ENCODE peak calls at places on chromosomes 2 and 18, in seven cellular contexts. One of them, this sample, is unnamed.

GRCh38 chr18:63071566-63072175 is 247.9 kb downstream of the BCL2 start:
- DNase-seq in bronchial epithelial cell: peak; percentile 22
- DNase-seq in colonic mucosa: no peak
- DNase-seq in left ventricle myocardium inferior: no peak
- DNase-seq in Peyer's patch: no peak
- DNase-seq in psoas muscle: no peak
- DNase-seq in neural progenitor cell: no peak
- DNase-seq in this sample: no peak

GRCh38 chr2:179454443-179455218 is 190.0 kb upstream of the SESTD1 start:
- DNase-seq in bronchial epithelial cell: peak; percentile 96
- DNase-seq in Peyer's patch: no peak
- DNase-seq in neural progenitor cell: no peak
- DNase-seq in colonic mucosa: no peak
- DNase-seq in left ventricle myocardium inferior: no peak
- DNase-seq in psoas muscle: no peak
- DNase-seq in this sample: peak; percentile 95

GRCh38 chr2:239930871-239931771 is 94.0 kb downstream of the NDUFA10 start:
- DNase-seq in psoas muscle: no peak
- DNase-seq in Peyer's patch: no peak
- DNase-seq in left ventricle myocardium inferior: no peak
- DNase-seq in neural progenitor cell: no peak
- DNase-seq in bronchial epithelial cell: no peak
- DNase-seq in colonic mucosa: peak; percentile 7
- DNase-seq in this sample: no peak

GRCh38 chr2:160388464-160389263 is 104.9 kb downstream of the RBMS1 start:
- DNase-seq in left ventricle myocardium inferior: no peak
- DNase-seq in neural progenitor cell: peak; percentile 48
- DNase-seq in psoas muscle: no peak
- DNase-seq in Peyer's patch: peak; percentile 61
- DNase-seq in colonic mucosa: peak; percentile 43
- DNase-seq in bronchial epithelial cell: no peak
- DNase-seq in this sample: no peak

GRCh38 chr2:239160226-239161143 is 240.3 kb downstream of the HDAC4 start:
- DNase-seq in psoas muscle: peak; percentile 6
- DNase-seq in bronchial epithelial cell: no peak
- DNase-seq in neural progenitor cell: no peak
- DNase-seq in Peyer's patch: no peak
- DNase-seq in left ventricle myocardium inferior: peak; percentile 4
- DNase-seq in colonic mucosa: no peak
- DNase-seq in this sample: no peak

GRCh38 chr18:31101148-31102019 is 837 bp downstream of the DSC2 start:
- DNase-seq in Peyer's patch: no peak
- DNase-seq in neural progenitor cell: peak; percentile 85
- DNase-seq in bronchial epithelial cell: no peak
- DNase-seq in psoas muscle: peak; percentile 65
- DNase-seq in colonic mucosa: peak; percentile 73
- DNase-seq in left ventricle myocardium inferior: peak; percentile 84
- DNase-seq in this sample: no peak

GRCh38 chr2:94947097-94948016 is 76.1 kb downstream of the TEKT4 start:
- DNase-seq in psoas muscle: no peak
- DNase-seq in Peyer's patch: no peak
- DNase-seq in bronchial epithelial cell: no peak
- DNase-seq in left ventricle myocardium inferior: no peak
- DNase-seq in neural progenitor cell: no peak
- DNase-seq in colonic mucosa: no peak
- DNase-seq in this sample: no peak

GRCh38 chr18:57561728-57562423 is 24.6 kb downstream of the FECH start:
- DNase-seq in bronchial epithelial cell: peak; percentile 45
- DNase-seq in psoas muscle: no peak
- DNase-seq in neural progenitor cell: peak; percentile 84
- DNase-seq in left ventricle myocardium inferior: no peak
- DNase-seq in Peyer's patch: no peak
- DNase-seq in colonic mucosa: no peak
- DNase-seq in this sample: peak; percentile 50

GRCh38 chr2:120793682-120794403 is 58.2 kb downstream of the GLI2 start:
- DNase-seq in Peyer's patch: no peak
- DNase-seq in psoas muscle: peak; percentile 49
- DNase-seq in bronchial epithelial cell: peak; percentile 25
- DNase-seq in colonic mucosa: no peak
- DNase-seq in left ventricle myocardium inferior: no peak
- DNase-seq in neural progenitor cell: no peak
- DNase-seq in this sample: no peak

GRCh38 chr2:177284531-177284930 is 20.0 kb upstream of the NFE2L2 start:
- DNase-seq in colonic mucosa: no peak
- DNase-seq in left ventricle myocardium inferior: no peak
- DNase-seq in bronchial epithelial cell: no peak
- DNase-seq in Peyer's patch: no peak
- DNase-seq in neural progenitor cell: peak; percentile 46
- DNase-seq in psoas muscle: no peak
- DNase-seq in this sample: no peak

GRCh38 chr2:136024185-136024584 is 38.8 kb upstream of the DARS1 start:
- DNase-seq in neural progenitor cell: no peak
- DNase-seq in colonic mucosa: no peak
- DNase-seq in bronchial epithelial cell: no peak
- DNase-seq in Peyer's patch: no peak
- DNase-seq in psoas muscle: no peak
- DNase-seq in left ventricle myocardium inferior: no peak
- DNase-seq in this sample: no peak

GRCh38 chr2:190216829-190217228 is 102.8 kb downstream of the HIBCH start:
- DNase-seq in left ventricle myocardium inferior: peak; percentile 41
- DNase-seq in psoas muscle: peak; percentile 24
- DNase-seq in Peyer's patch: no peak
- DNase-seq in colonic mucosa: no peak
- DNase-seq in bronchial epithelial cell: no peak
- DNase-seq in neural progenitor cell: peak; percentile 74
- DNase-seq in this sample: no peak

GRCh38 chr2:100470898-100471514 is 724 bp downstream of the NMS start:
- DNase-seq in colonic mucosa: no peak
- DNase-seq in Peyer's patch: no peak
- DNase-seq in neural progenitor cell: peak; percentile 80
- DNase-seq in psoas muscle: no peak
- DNase-seq in left ventricle myocardium inferior: peak; percentile 17
- DNase-seq in bronchial epithelial cell: no peak
- DNase-seq in this sample: peak; percentile 3

GRCh38 chr2:28224648-28225471 is 167.8 kb upstream of the FOSL2 start:
- DNase-seq in Peyer's patch: no peak
- DNase-seq in psoas muscle: no peak
- DNase-seq in neural progenitor cell: peak; percentile 7
- DNase-seq in left ventricle myocardium inferior: no peak
- DNase-seq in colonic mucosa: peak; percentile 34
- DNase-seq in bronchial epithelial cell: peak; percentile 64
- DNase-seq in this sample: peak; percentile 18

GRCh38 chr2:241613018-241613780 is 23.8 kb downstream of the THAP4 start:
- DNase-seq in bronchial epithelial cell: no peak
- DNase-seq in colonic mucosa: no peak
- DNase-seq in neural progenitor cell: peak; percentile 28
- DNase-seq in left ventricle myocardium inferior: no peak
- DNase-seq in Peyer's patch: no peak
- DNase-seq in psoas muscle: no peak
- DNase-seq in this sample: no peak

GRCh38 chr2:204535764-204536163 is 9.5 kb upstream of the PARD3B start:
- DNase-seq in neural progenitor cell: no peak
- DNase-seq in psoas muscle: no peak
- DNase-seq in left ventricle myocardium inferior: no peak
- DNase-seq in bronchial epithelial cell: peak; percentile 7
- DNase-seq in Peyer's patch: no peak
- DNase-seq in colonic mucosa: no peak
- DNase-seq in this sample: no peak

GRCh38 chr2:12120281-12121150 is 374.1 kb downstream of the LPIN1 start:
- DNase-seq in bronchial epithelial cell: no peak
- DNase-seq in neural progenitor cell: no peak
- DNase-seq in psoas muscle: no peak
- DNase-seq in Peyer's patch: no peak
- DNase-seq in colonic mucosa: no peak
- DNase-seq in left ventricle myocardium inferior: no peak
- DNase-seq in this sample: peak; percentile 85

GRCh38 chr2:240210198-240210965 is 69.9 kb upstream of the OTOS start:
- DNase-seq in left ventricle myocardium inferior: no peak
- DNase-seq in bronchial epithelial cell: no peak
- DNase-seq in colonic mucosa: no peak
- DNase-seq in psoas muscle: no peak
- DNase-seq in neural progenitor cell: no peak
- DNase-seq in Peyer's patch: no peak
- DNase-seq in this sample: no peak

GRCh38 chr2:233059547-233059796 is 670 bp upstream of the INPP5D start:
- DNase-seq in left ventricle myocardium inferior: no peak
- DNase-seq in neural progenitor cell: no peak
- DNase-seq in colonic mucosa: no peak
- DNase-seq in Peyer's patch: no peak
- DNase-seq in bronchial epithelial cell: no peak
- DNase-seq in psoas muscle: no peak
- DNase-seq in this sample: no peak
- TF ChIP-seq CTCF in left ventricle myocardium inferior: no peak
- TF ChIP-seq CTCF in neural progenitor cell: no peak
- TF ChIP-seq CTCF in colonic mucosa: no peak
- TF ChIP-seq CTCF in Peyer's patch: no peak
- TF ChIP-seq CTCF in bronchial epithelial cell: no peak
- TF ChIP-seq CTCF in psoas muscle: no peak
- TF ChIP-seq CTCF in this sample: no peak

GRCh38 chr18:55510809-55511208 is 77.2 kb downstream of the TCF4 start:
- DNase-seq in neural progenitor cell: no peak
- DNase-seq in left ventricle myocardium inferior: no peak
- DNase-seq in colonic mucosa: no peak
- DNase-seq in Peyer's patch: no peak
- DNase-seq in psoas muscle: no peak
- DNase-seq in bronchial epithelial cell: peak; percentile 54
- DNase-seq in this sample: peak; percentile 83

GRCh38 chr18:55513199-55513598 is 74.8 kb downstream of the TCF4 start:
- DNase-seq in colonic mucosa: no peak
- DNase-seq in left ventricle myocardium inferior: no peak
- DNase-seq in neural progenitor cell: no peak
- DNase-seq in psoas muscle: no peak
- DNase-seq in Peyer's patch: no peak
- DNase-seq in bronchial epithelial cell: peak; percentile 69
- DNase-seq in this sample: no peak

GRCh38 chr18:55508637-55509036 is 79.4 kb downstream of the TCF4 start:
- DNase-seq in bronchial epithelial cell: no peak
- DNase-seq in neural progenitor cell: no peak
- DNase-seq in Peyer's patch: no peak
- DNase-seq in psoas muscle: no peak
- DNase-seq in colonic mucosa: no peak
- DNase-seq in left ventricle myocardium inferior: no peak
- DNase-seq in this sample: no peak

GRCh38 chr18:55509631-55510372 is 78.2 kb downstream of the TCF4 start:
- DNase-seq in neural progenitor cell: no peak
- DNase-seq in colonic mucosa: no peak
- DNase-seq in bronchial epithelial cell: peak; percentile 83
- DNase-seq in psoas muscle: no peak
- DNase-seq in Peyer's patch: no peak
- DNase-seq in left ventricle myocardium inferior: no peak
- DNase-seq in this sample: peak; percentile 93

DNA sequence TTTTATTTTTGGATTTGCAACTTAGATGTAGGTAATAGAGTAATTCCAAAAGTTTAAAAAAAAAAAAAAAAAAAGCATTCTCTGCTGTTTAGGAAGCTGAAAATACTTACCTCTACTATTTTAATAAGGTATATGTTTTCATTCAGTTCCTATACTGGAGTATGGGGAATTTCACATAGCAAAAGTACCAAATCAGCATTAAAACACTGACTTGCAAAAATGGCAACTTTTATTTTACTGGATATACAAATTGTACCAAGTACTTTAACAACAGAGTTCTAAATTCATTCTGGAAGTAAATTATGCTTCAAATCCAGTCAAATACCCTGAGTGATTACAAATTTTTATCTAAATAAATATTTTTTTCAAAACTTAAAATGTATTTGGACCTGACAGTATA is 76.7 kb downstream of the TCF4 start:
- DNase-seq in bronchial epithelial cell: no peak
- DNase-seq in Peyer's patch: no peak
- DNase-seq in psoas muscle: no peak
- DNase-seq in left ventricle myocardium inferior: no peak
- DNase-seq in colonic mucosa: no peak
- DNase-seq in neural progenitor cell: no peak
- DNase-seq in this sample: no peak
- H3K4me3 ChIP-seq in bronchial epithelial cell: no peak overlapping the region
- H3K4me3 ChIP-seq in Peyer's patch: no peak overlapping the region
- H3K4me3 ChIP-seq in psoas muscle: peak overlapping the region; percentile 22
- H3K4me3 ChIP-seq in left ventricle myocardium inferior: peak overlapping the region; percentile 48
- H3K4me3 ChIP-seq in colonic mucosa: no peak overlapping the region
- H3K4me3 ChIP-seq in neural progenitor cell: no peak overlapping the region
- H3K4me3 ChIP-seq in this sample: no peak overlapping the region

GRCh38 chr2:109437325-109438090 is 176.3 kb downstream of the SEPTIN10 start:
- DNase-seq in left ventricle myocardium inferior: no peak
- DNase-seq in colonic mucosa: no peak
- DNase-seq in neural progenitor cell: no peak
- DNase-seq in bronchial epithelial cell: peak; percentile 25
- DNase-seq in Peyer's patch: no peak
- DNase-seq in psoas muscle: no peak
- DNase-seq in this sample: no peak
- H3K36me3 ChIP-seq in left ventricle myocardium inferior: peaks cover 33% of the 10 kb centered on the region
- H3K36me3 ChIP-seq in colonic mucosa: no peaks in the 10 kb centered on the region
- H3K36me3 ChIP-seq in neural progenitor cell: no peaks in the 10 kb centered on the region
- H3K36me3 ChIP-seq in bronchial epithelial cell: no peaks in the 10 kb centered on the region
- H3K36me3 ChIP-seq in Peyer's patch: no peaks in the 10 kb centered on the region
- H3K36me3 ChIP-seq in psoas muscle: peaks cover 2% of the 10 kb centered on the region
- H3K36me3 ChIP-seq in this sample: no peaks in the 10 kb centered on the region

DNA sequence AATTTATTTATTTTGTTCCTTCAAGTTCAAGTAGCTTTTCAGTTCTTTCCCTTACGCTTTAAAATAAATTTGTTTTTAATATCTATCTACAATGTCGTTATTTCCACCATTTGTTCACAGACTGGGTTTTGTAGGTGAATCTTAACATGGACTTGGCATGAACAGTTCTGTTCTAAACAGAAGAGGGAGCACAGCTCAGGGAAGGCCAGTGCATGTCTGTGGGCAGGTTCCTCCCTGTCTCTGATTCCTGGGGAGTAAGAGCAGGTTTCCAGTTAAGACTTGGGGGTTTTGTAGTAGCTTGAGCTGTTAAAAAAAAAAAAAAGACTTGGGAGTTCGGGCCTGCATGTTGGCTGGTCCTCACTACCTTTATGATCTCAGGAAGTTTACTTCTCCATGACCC is 11.1 kb downstream of the TTL start:
- DNase-seq in neural progenitor cell: no peak
- DNase-seq in Peyer's patch: no peak
- DNase-seq in bronchial epithelial cell: peak; percentile 31
- DNase-seq in colonic mucosa: no peak
- DNase-seq in left ventricle myocardium inferior: no peak
- DNase-seq in psoas muscle: no peak
- DNase-seq in this sample: no peak
- TF ChIP-seq CTCF in neural progenitor cell: no peak
- TF ChIP-seq CTCF in Peyer's patch: no peak
- TF ChIP-seq CTCF in bronchial epithelial cell: no peak
- TF ChIP-seq CTCF in colonic mucosa: no peak
- TF ChIP-seq CTCF in left ventricle myocardium inferior: no peak
- TF ChIP-seq CTCF in psoas muscle: no peak
- TF ChIP-seq CTCF in this sample: peak; percentile 40